ENCODE peak calls at places on chromosome 13, in nine cellular contexts. O is tibial nerve; J is left ventricle myocardium inferior; S is BJ; M is brain microvascular endothelial cell; R is prostate gland; N is CD8-positive, alpha-beta T cell; W is ovary; Z is RWPE2. V is an unnamed sample.
A peak's percentile ranks its signal among the peaks of the same experiment; 100 is the strongest.

GRCh38 chr13:47426126-47426849 is 529.4 kb upstream of the HTR2A start:
- DNase-seq in O (no peak), J (peak; percentile 16), S (no peak), M (peak; percentile 60), R (no peak), N (no peak), W (no peak), Z (no peak), V (peak; percentile 88)

GRCh38 chr13:49315036-49315565 is 67.4 kb downstream of the CDADC1 start:
- DNase-seq in O (no peak), J (no peak), S (no peak), M (no peak), R (no peak), N (no peak), W (no peak), Z (no peak), V (no peak)

GRCh38 chr13:87671031-87671823 is at the start of gene SLITRK5:
- DNase-seq in O (peak; percentile 62), J (peak; percentile 67), S (no peak), M (peak; percentile 21), R (peak; percentile 69), N (peak; percentile 39), W (no peak), Z (peak; percentile 63), V (peak; percentile 5)

GRCh38 chr13:20684535-20684934 is 19.0 kb upstream of the IL17D start:
- DNase-seq in O (no peak), J (no peak), S (no peak), M (no peak), R (no peak), N (no peak), W (no peak), Z (no peak), V (no peak)

GRCh38 chr13:37869756-37870488 is at the start of gene TRPC4:
- DNase-seq in O (no peak), J (peak; percentile 40), S (no peak), M (peak; percentile 79), R (peak; percentile 25), N (no peak), W (peak; percentile 61), Z (peak; percentile 54), V (peak; percentile 41)

GRCh38 chr13:97695684-97696083 is 257.8 kb upstream of the IPO5 start:
- DNase-seq in O (no peak), J (no peak), S (no peak), M (no peak), R (no peak), N (no peak), W (no peak), Z (no peak), V (no peak)

GRCh38 chr13:46992383-46992952 is 95.6 kb upstream of the HTR2A start:
- DNase-seq in O (no peak), J (no peak), S (no peak), M (peak; percentile 14), R (no peak), N (no peak), W (no peak), Z (no peak), V (peak; percentile 11)

GRCh38 chr13:45807520-45808099 is 43.9 kb downstream of the SIAH3 start:
- DNase-seq in O (peak; percentile 16), J (no peak), S (no peak), M (peak; percentile 44), R (peak; percentile 28), N (peak; percentile 34), W (no peak), Z (no peak), V (peak; percentile 46)

GRCh38 chr13:48797127-48797526 is 143.4 kb downstream of the CYSLTR2 start:
- DNase-seq in O (no peak), J (no peak), S (no peak), M (no peak), R (no peak), N (no peak), W (no peak), Z (no peak), V (no peak)

GRCh38 chr13:38349386-38350113 is at the start of gene UFM1:
- DNase-seq in O (peak; percentile 85), J (peak; percentile 90), S (peak; percentile 66), M (peak; percentile 92), R (peak; percentile 88), N (peak; percentile 92), W (peak; percentile 90), Z (peak; percentile 90), V (peak; percentile 98)

GRCh38 chr13:72495681-72496080 is 231.7 kb downstream of the MZT1 start:
- DNase-seq in O (no peak), J (no peak), S (no peak), M (no peak), R (no peak), N (no peak), W (no peak), Z (no peak), V (no peak)

GRCh38 chr13:100394005-100394695 is 194.4 kb downstream of the GGACT start:
- DNase-seq in O (peak; percentile 8), J (no peak), S (peak; percentile 83), M (peak; percentile 86), R (no peak), N (no peak), W (no peak), Z (no peak), V (peak; percentile 74)

GRCh38 chr13:112917731-112918130 is 51.3 kb upstream of the MCF2L start:
- DNase-seq in O (no peak), J (no peak), S (no peak), M (no peak), R (no peak), N (no peak), W (no peak), Z (no peak), V (no peak)

GRCh38 chr13:50485979-50486935 is 357.2 kb downstream of the DLEU7 start:
- DNase-seq in O (no peak), J (no peak), S (no peak), M (peak; percentile 81), R (no peak), N (no peak), W (no peak), Z (no peak), V (peak; percentile 84)

GRCh38 chr13:42047561-42048322 is 706 bp upstream of the DGKH start:
- DNase-seq in O (peak; percentile 21), J (peak; percentile 29), S (no peak), M (peak; percentile 43), R (peak; percentile 40), N (peak; percentile 29), W (peak; percentile 48), Z (no peak), V (peak; percentile 78)

GRCh38 chr13:32381539-32381938 is 46.4 kb downstream of the N4BP2L1 start:
- DNase-seq in O (peak; percentile 26), J (no peak), S (no peak), M (peak; percentile 14), R (no peak), N (peak; percentile 30), W (no peak), Z (no peak), V (peak; percentile 61)

GRCh38 chr13:28483313-28483931 is 11.5 kb downstream of the FLT1 start:
- DNase-seq in O (no peak), J (no peak), S (no peak), M (no peak), R (no peak), N (no peak), W (no peak), Z (no peak), V (no peak)
- TF ChIP-seq CTCF in O (no peak), J (no peak), S (peak; percentile 3), M (no peak), R (no peak), N (no peak), W (no peak), Z (no peak), V (no peak)

DNA sequence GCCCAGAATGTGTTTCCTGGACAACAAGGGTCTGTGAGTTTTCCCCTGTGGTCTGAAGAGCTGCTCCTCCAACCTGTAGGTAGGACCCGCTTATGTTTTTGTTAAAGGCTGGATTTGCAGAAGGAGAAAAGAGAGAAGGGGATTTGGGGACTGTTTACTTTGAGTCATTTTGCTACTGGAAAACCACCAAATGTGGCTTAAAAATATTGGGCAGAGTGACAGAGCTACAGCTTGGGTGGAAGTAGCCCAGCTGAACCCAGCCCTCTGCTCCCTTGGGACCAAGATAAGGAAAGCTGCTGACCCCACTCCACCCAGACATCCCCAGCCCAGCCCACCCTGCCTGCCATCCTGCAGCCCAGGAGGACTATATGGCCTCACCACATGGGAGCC is 40.0 kb downstream of the TNFRSF19 start:
- DNase-seq in O (no peak), J (peak; percentile 58), S (no peak), M (peak; percentile 42), R (no peak), N (no peak), W (no peak), Z (no peak), V (no peak)
- H3K4me3 ChIP-seq in O (no peak overlapping the region), J (peak overlapping the region; percentile 34), S (no peak overlapping the region), M (no peak overlapping the region), R (no peak overlapping the region), N (no peak overlapping the region), W (no peak overlapping the region), Z (no peak overlapping the region), V (no peak overlapping the region)

GRCh38 chr13:63120883-63121282 is 1705.2 kb upstream of the PCDH20 start:
- DNase-seq in O (no peak), J (no peak), S (no peak), M (no peak), R (no peak), N (no peak), W (no peak), Z (no peak), V (no peak)

GRCh38 chr13:63124863-63125262 is 1709.2 kb upstream of the PCDH20 start:
- DNase-seq in O (no peak), J (no peak), S (no peak), M (no peak), R (no peak), N (no peak), W (no peak), Z (no peak), V (peak; percentile 38)
- TF ChIP-seq CTCF in O (no peak), J (peak; percentile 26), S (peak; percentile 23), M (no peak), R (no peak), N (no peak), W (no peak), Z (peak; percentile 57), V (no peak)

GRCh38 chr13:40652588-40652940 is 13.9 kb downstream of the FOXO1 start:
- DNase-seq in O (no peak), J (no peak), S (peak; percentile 71), M (no peak), R (no peak), N (no peak), W (no peak), Z (no peak), V (no peak)

GRCh38 chr13:40653558-40654318 is 12.7 kb downstream of the FOXO1 start:
- DNase-seq in O (no peak), J (no peak), S (no peak), M (no peak), R (no peak), N (no peak), W (no peak), Z (no peak), V (peak; percentile 45)

GRCh38 chr13:40657961-40658360 is 8.5 kb downstream of the FOXO1 start:
- DNase-seq in O (no peak), J (no peak), S (no peak), M (peak; percentile 34), R (no peak), N (no peak), W (no peak), Z (no peak), V (peak; percentile 39)

GRCh38 chr13:40657307-40657706 is 9.1 kb downstream of the FOXO1 start:
- DNase-seq in O (no peak), J (no peak), S (no peak), M (no peak), R (no peak), N (no peak), W (no peak), Z (no peak), V (no peak)

GRCh38 chr13:40656358-40656757 is 10.1 kb downstream of the FOXO1 start:
- DNase-seq in O (no peak), J (no peak), S (no peak), M (no peak), R (no peak), N (no peak), W (no peak), Z (no peak), V (no peak)
- H3K4me3 ChIP-seq in O (no peak overlapping the region), J (no peak overlapping the region), S (no peak overlapping the region), M (no peak overlapping the region), R (no peak overlapping the region), N (no peak overlapping the region), W (no peak overlapping the region), Z (no peak overlapping the region), V (no peak overlapping the region)